ENCODE peak calls at places on chromosomes 12 and 14, in four cellular contexts. X is GM12878, F is ovary, C is K562. P is an unnamed sample.

GRCh38 chr12:57546438-57547365 is at the start of gene DCTN2:
- DNase-seq in X (peak; percentile 92), F (peak; percentile 94), C (peak; percentile 93), P (peak; percentile 94)

GRCh38 chr12:94650143-94651056 is at the start of gene TMCC3:
- DNase-seq in X (no peak), F (peak; percentile 75), C (no peak), P (no peak)

GRCh38 chr12:45725631-45726593 is 3.6 kb upstream of the ARID2 start:
- DNase-seq in X (no peak), F (no peak), C (peak; percentile 20), P (peak; percentile 40)

GRCh38 chr12:5170894-5171293 is 127.2 kb downstream of the KCNA5 start:
- DNase-seq in X (no peak), F (no peak), C (no peak), P (no peak)

GRCh38 chr12:107379852-107380567 is 286.7 kb upstream of the CRY1 start:
- DNase-seq in X (no peak), F (no peak), C (no peak), P (no peak)

GRCh38 chr14:21382095-21382494 is 1.7 kb downstream of the SUPT16H start:
- DNase-seq in X (no peak), F (no peak), C (no peak), P (no peak)

GRCh38 chr14:76716285-76716684 is 45.0 kb upstream of the VASH1 start:
- DNase-seq in X (no peak), F (no peak), C (no peak), P (no peak)

GRCh38 chr12:27517532-27517931 is 6.5 kb upstream of the PPFIBP1 start:
- DNase-seq in X (no peak), F (no peak), C (no peak), P (no peak)

GRCh38 chr14:63039800-63040380 is 5.4 kb downstream of the KCNH5 start:
- DNase-seq in X (no peak), F (no peak), C (no peak), P (no peak)

GRCh38 chr14:60646202-60646886 is 2.9 kb downstream of the SIX1 start:
- DNase-seq in X (no peak), F (no peak), C (no peak), P (no peak)

GRCh38 chr12:121797937-121798801 is 4.7 kb upstream of the RHOF start:
- DNase-seq in X (no peak), F (peak; percentile 93), C (no peak), P (peak; percentile 41)
- TF ChIP-seq POLR2A in X (peak; percentile 37), F (no peak), C (peak; percentile 33), P (no peak)

DNA sequence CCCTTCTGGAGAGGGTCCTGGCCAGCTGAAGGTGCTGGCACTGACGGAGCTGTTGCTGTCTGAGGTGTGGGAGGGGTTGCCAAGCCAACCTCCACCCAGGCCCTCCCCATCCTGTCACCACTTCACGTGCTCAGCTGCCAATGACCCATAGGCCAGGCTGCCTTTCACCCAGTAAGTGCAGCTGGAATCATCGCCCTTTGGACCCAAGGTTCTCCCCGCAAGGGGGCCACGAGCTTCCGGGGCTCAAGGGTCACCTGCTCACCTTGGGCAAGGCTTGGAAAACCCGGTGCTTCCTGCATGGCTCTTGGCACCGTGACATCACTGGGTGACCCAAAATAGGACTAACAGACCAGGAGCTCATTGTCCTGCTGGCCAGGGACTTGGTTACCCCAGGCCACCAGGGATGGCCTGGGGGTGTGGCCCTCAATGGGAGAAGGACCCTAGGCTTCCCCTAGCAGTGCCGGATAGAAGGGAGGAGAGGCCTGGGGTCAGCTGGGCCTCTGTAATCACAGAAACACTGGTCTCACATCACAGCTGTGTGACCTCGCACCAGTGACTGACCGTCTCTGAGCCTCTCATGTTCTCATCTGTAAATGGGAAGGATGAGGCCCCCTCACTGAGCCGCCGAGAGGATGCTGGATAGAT is 51.3 kb downstream of the CCDC85C start:
- DNase-seq in X (no peak), F (no peak), C (no peak), P (no peak)
- TF ChIP-seq EP300 in X (no peak), F (no peak), C (no peak), P (no peak)

GRCh38 chr14:68791078-68791983 is 1.5 kb downstream of the ZFP36L1 start:
- DNase-seq in X (no peak), F (peak; percentile 45), C (no peak), P (no peak)
- H3K27me3 ChIP-seq in X (no peaks in the 10 kb centered on the region), F (no peaks in the 10 kb centered on the region), C (no peaks in the 10 kb centered on the region), P (no peaks in the 10 kb centered on the region)

GRCh38 chr12:3828888-3829287 is 44.3 kb downstream of the PARP11 start:
- DNase-seq in X (no peak), F (no peak), C (no peak), P (no peak)
- TF ChIP-seq POLR2A in X (no peak), F (no peak), C (no peak), P (no peak)

GRCh38 chr12:119598159-119598558 is 4.6 kb downstream of the TMEM233 start:
- DNase-seq in X (no peak), F (no peak), C (no peak), P (no peak)
- TF ChIP-seq EP300 in X (no peak), F (no peak), C (no peak), P (no peak)

DNA sequence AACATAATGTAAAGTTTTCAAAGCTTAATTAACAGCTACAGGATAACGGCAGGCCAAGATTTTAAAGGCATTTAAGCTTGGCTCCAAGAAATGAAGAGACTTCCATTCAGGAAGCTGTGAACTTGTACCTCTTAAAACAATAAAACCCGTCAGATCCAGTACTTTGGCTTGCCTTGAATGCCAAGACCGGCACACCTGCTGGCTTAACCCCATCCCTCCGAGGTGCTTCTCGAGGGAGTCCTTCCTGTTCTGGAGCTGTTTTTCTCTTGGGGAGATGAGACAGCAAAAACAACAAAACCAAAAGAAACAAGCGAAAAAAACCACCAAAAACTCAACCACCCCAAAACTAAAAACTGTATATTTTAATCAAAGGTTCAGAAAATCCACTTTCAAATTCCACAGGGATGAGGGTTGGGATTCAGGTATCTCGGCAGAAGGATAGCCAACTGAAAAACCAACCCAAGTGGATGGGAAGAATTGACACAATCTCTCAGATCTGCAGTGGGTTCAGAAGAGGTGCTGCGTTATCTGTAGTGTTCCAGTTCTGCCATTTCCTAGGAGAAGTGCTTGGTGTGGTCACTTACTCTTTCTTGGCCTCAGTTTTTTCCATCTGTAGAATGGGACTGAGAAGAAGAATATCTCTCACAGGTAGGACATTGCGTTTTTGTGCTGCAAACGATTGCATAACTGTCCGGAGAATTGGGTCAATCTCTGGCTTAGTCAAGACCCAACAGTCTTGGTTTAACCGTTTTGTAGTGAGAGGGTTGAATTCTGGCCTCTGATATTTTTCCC is 420.1 kb downstream of the VRK1 start:
- DNase-seq in X (no peak), F (no peak), C (no peak), P (no peak)
- H3K27me3 ChIP-seq in X (no peaks in the 10 kb centered on the region), F (no peaks in the 10 kb centered on the region), C (no peaks in the 10 kb centered on the region), P (peaks cover 27% of the 10 kb centered on the region)

DNA sequence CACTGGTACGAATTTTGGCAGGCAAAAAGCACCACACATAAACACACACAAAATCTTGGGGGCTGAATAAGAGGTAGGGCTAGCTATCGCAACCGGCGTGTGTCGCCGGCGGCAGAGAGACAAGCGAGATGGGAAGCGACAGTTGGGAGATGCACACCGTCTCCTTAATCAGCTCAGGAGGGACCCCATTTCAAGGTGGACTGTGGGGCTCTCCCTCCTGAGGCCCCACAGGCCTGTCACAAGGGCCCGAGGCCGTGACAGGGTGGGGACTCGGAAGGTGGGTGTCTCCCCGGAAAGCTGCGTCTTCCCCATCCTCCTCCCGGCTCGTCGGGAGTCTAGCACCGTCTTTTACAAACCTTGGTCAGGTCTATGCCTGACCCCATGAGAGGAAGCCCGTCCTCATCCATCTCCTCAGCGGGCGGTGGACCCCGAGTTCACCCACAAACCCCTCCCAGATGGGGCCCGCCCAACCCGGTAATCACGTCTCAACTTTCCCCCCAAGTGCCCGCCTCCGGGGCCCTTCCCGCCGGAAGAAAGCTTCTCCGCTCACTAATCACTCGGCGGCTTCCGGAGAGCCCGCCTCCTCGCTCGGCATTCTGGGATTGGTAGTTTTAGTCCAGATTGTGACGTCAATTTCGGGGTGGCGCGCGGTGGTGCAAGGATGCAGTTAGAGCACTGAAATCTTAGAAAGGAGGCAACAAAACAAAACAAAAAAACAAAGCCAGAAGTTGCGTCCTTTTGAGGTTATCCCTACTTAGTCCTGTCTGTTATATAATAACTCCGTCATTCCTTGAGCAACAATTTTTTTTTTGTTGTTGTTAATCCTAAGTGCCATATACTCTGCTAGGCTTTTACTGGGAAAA is at the start of gene WASHC3:
- DNase-seq in X (peak; percentile 74), F (peak; percentile 96), C (peak; percentile 90), P (peak; percentile 93)
- TF ChIP-seq POLR2A in X (peak; percentile 76), F (peak; percentile 93), C (peak; percentile 79), P (peak; percentile 87)

GRCh38 chr14:75427482-75428229 is at the start of gene JDP2:
- DNase-seq in X (no peak), F (peak; percentile 94), C (peak; percentile 69), P (peak; percentile 96)
- TF ChIP-seq EP300 in X (no peak), F (no peak), C (no peak), P (peak; percentile 93)